ENCODE peak calls at places on chromosomes 7 and 10, in six cellular contexts. Y is GM23338, P is HepG2, B is neural progenitor cell, X is K562, J is astrocyte. E is an unnamed sample. For H3K27me3, the result is how much of the 10 kb centered on the place peaks cover.

GRCh38 chr7:116501425-116502167 is 2.1 kb downstream of the CAV2 start:
- DNase-seq in Y (no peak), J (peak), X (peak), P (no peak), B (no peak), E (peak)

GRCh38 chr10:1507436-1507835 is 229.9 kb downstream of the ADARB2 start:
- DNase-seq in P (no peak), X (no peak), Y (no peak), J (no peak), B (no peak), E (no peak)

GRCh38 chr7:5425507-5426225 is 2.0 kb upstream of the TNRC18 start:
- DNase-seq in P (peak), Y (peak), B (peak), X (peak), J (peak), E (peak)

GRCh38 chr10:92594194-92594593 is 1.3 kb downstream of the KIF11 start:
- DNase-seq in P (no peak), X (no peak), B (no peak), Y (no peak), J (no peak), E (no peak)

GRCh38 chr7:84042110-84042539 is 152.5 kb downstream of the SEMA3A start:
- DNase-seq in B (peak), X (no peak), Y (no peak), P (no peak), J (peak), E (peak)

GRCh38 chr7:11373546-11374142 is 400.0 kb downstream of the PHF14 start:
- DNase-seq in J (peak), B (peak), P (peak), X (peak), Y (peak), E (no peak)

GRCh38 chr10:29600067-29600466 is 34.7 kb downstream of the SVIL start:
- DNase-seq in B (no peak), J (peak), Y (no peak), X (no peak), P (no peak), E (no peak)

GRCh38 chr7:41847641-41848040 is 144.8 kb upstream of the INHBA start:
- DNase-seq in P (no peak), Y (no peak), B (no peak), J (no peak), X (no peak), E (no peak)

GRCh38 chr7:51458693-51459092 is 142.1 kb upstream of the COBL start:
- DNase-seq in P (no peak), B (no peak), X (no peak), Y (no peak), J (no peak), E (no peak)

GRCh38 chr7:100426516-100426915 is 2.0 kb downstream of the ZCWPW1 start:
- DNase-seq in X (no peak), P (no peak), J (no peak), Y (no peak), B (no peak), E (no peak)

GRCh38 chr7:127850195-127850594 is 181.0 kb downstream of the LRRC4 start:
- DNase-seq in Y (no peak), B (no peak), X (no peak), P (no peak), J (peak), E (no peak)

GRCh38 chr7:130069179-130069977 is 956 bp upstream of the KLHDC10 start:
- DNase-seq in X (no peak), J (no peak), Y (no peak), B (no peak), P (peak), E (no peak)

GRCh38 chr7:156612930-156613329 is 27.6 kb upstream of the RNF32 start:
- DNase-seq in X (no peak), Y (no peak), B (no peak), J (no peak), P (no peak), E (no peak)

GRCh38 chr7:30169585-30169978 is 34.8 kb downstream of the MTURN start:
- DNase-seq in Y (no peak), P (no peak), B (no peak), J (peak), X (no peak), E (peak)

GRCh38 chr7:42566981-42567510 is 330.0 kb upstream of the GLI3 start:
- DNase-seq in B (no peak), X (no peak), P (no peak), Y (no peak), J (no peak), E (no peak)

GRCh38 chr7:22419488-22419887 is 62.5 kb upstream of the RAPGEF5 start:
- DNase-seq in X (no peak), J (no peak), B (no peak), P (peak), Y (no peak), E (no peak)

GRCh38 chr7:95960706-95961244 is 188.4 kb downstream of the DYNC1I1 start:
- DNase-seq in J (no peak), X (no peak), Y (no peak), B (no peak), P (no peak), E (no peak)

GRCh38 chr7:147170341-147171012 is 1053.9 kb downstream of the CNTNAP2 start:
- DNase-seq in X (no peak), P (no peak), J (no peak), Y (no peak), B (no peak), E (no peak)

GRCh38 chr10:7417103-7417623 is 6.3 kb upstream of the SFMBT2 start:
- DNase-seq in X (no peak), B (peak), P (no peak), Y (peak), J (no peak), E (peak)

GRCh38 chr10:113552014-113552413 is 839 bp upstream of the HABP2 start:
- DNase-seq in P (no peak), B (no peak), Y (no peak), X (no peak), J (no peak), E (no peak)

GRCh38 chr10:96075977-96076376 is 32.6 kb downstream of the CCNJ start:
- DNase-seq in Y (no peak), P (no peak), B (no peak), J (no peak), X (no peak), E (no peak)

GRCh38 chr10:69318997-69319727 is 40.9 kb downstream of the HK1 start:
- DNase-seq in P (no peak), X (peak), B (peak), J (peak), Y (no peak), E (peak)

GRCh38 chr10:86109421-86109820 is 257.2 kb downstream of the GRID1 start:
- DNase-seq in J (no peak), X (no peak), B (no peak), Y (no peak), P (no peak), E (no peak)

GRCh38 chr7:92717601-92717981 is 118.8 kb downstream of the CDK6 start:
- DNase-seq in P (no peak), X (no peak), Y (no peak), B (no peak), J (peak), E (peak)

GRCh38 chr7:27156508-27156898 is at the start of gene HOXA7:
- DNase-seq in P (no peak), X (no peak), B (peak), Y (peak), J (no peak), E (no peak)

GRCh38 chr10:86292462-86293322 is 73.9 kb downstream of the GRID1 start:
- DNase-seq in X (no peak), J (no peak), Y (no peak), P (no peak), B (no peak), E (no peak)

GRCh38 chr10:127973810-127974311 is 67.0 kb downstream of the PTPRE start:
- DNase-seq in J (no peak), Y (peak), B (peak), X (no peak), P (no peak), E (no peak)

GRCh38 chr7:106059556-106059955 is 52.6 kb downstream of the SYPL1 start:
- DNase-seq in X (no peak), Y (no peak), J (no peak), P (no peak), B (no peak), E (no peak)

DNA sequence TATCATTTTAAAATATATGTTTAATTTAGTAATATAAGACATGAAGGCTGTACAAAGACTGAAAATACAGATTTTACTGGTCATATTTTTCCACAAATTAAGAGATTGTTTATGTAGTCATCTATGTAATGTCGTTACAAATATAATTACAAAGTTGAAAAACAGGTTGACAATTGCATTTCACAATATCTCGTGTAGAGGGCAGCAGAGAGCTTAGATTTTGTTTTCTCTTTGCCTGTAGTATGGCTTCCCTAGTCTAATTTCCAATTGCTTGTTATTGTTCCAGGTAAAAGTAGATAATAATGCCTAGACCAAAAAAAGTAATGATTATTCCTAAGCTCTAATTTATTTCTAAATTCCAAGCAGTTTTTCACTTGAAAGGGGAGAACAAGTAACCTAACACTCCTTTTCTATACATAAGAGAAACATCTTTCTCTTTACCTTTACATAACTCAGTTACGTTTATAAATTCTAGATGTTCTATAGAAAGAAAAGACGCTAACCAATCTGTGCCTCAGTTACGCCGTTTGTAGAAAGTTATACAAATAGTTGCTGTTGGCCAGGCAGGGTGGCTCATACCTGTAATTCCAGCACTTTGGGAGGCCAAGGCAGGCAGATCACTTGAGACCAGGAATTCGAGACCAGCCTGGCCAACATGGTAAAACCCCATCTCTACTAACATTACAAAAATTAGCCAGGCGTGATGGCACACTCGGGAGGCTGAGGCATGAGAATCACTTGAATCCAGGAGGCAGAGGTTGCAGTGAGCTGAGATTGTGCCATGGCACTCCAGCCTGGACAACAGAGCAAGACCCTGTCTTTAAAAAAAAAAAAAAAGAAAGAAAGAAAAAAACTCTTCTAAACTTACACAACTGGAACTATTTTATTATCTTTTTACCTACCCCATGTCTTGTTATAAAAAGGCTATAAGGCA is 30.0 kb downstream of the NET1 start:
- DNase-seq in X (peak), P (peak), Y (peak), J (no peak), B (peak), E (peak)
- H3K4me3 ChIP-seq in X (no peak), P (no peak), Y (no peak), J (no peak), B (no peak), E (no peak)

GRCh38 chr10:48237856-48238250 is 36.6 kb downstream of the FRMPD2 start:
- DNase-seq in P (no peak), J (no peak), B (no peak), X (no peak), Y (no peak), E (no peak)
- H3K27me3 ChIP-seq in P (under half), J (under half), B (under half), X (half or more), Y (under half), E (under half)

GRCh38 chr7:40761757-40762342 is 627.0 kb downstream of the SUGCT start:
- DNase-seq in B (no peak), Y (peak), X (no peak), J (no peak), P (no peak), E (no peak)
- TF ChIP-seq CTCF in B (peak), Y (peak), X (no peak), J (no peak), P (peak), E (peak)

DNA sequence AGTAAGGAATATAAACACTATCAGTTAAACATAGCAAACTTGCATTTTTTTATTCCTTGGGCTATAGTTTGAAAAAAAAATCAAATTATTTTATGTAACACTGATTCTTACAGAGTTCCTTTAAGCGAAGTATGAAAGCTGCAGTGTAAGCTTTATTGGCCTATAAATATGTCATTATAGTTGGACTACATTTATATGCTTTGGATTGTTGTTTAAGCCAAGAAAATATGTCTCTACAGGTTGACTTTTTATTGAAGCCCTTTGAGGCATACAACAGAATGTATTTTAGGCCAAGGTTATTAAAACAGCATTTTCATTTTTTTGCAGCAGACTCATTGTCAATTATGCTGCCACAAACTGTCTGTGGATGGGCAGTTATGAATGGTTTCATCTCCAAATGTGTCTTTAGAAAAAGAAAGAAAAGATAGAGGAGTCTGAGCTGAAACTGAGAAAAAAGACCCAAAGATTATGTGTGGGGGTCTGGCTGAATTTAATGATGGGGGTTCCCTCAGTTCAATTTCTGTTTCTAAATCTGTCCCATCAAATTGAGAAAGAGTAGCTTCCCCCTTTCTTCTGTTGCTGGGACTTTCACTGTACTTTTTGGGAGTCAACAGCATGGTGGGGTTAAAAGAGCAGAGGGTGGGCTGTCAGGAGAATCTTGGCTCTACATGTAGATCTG is 43.1 kb downstream of the ARID5B start:
- DNase-seq in X (no peak), P (no peak), J (no peak), B (no peak), Y (no peak), E (no peak)
- H3K4me3 ChIP-seq in X (no peak), P (no peak), J (no peak), B (no peak), Y (no peak), E (no peak)

DNA sequence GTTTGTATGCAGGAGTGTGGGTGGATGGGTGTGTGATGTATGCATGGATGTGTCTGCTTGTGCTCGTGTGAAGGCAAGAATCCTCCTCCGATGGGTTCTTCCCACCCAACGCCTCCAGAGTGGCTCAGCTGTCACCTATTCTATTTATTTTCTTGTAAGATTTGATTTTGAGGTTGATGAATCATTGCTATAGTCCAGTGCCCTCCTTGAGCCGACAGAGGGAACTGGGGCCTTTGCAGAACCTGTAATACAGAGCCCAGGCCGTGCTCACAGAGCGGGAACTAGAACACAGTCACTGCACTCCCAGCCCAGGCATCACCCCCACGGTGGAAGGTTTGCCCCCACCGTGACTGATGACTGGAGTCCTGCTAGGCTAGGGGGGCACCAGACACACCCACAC is 2.1 kb downstream of the RARRES2 start:
- DNase-seq in B (no peak), J (no peak), X (no peak), P (no peak), Y (no peak), E (no peak)
- H3K27me3 ChIP-seq in B (half or more), J (under half), X (under half), P (under half), Y (under half), E (under half)

GRCh38 chr10:129446182-129446581 is 20.9 kb upstream of the MGMT start:
- DNase-seq in P (no peak), J (no peak), X (no peak), B (no peak), Y (peak), E (no peak)
- TF ChIP-seq CTCF in P (no peak), J (no peak), X (no peak), B (no peak), Y (peak), E (no peak)

GRCh38 chr10:107913317-107914294 is 749.1 kb upstream of the SORCS1 start:
- DNase-seq in X (no peak), Y (peak), P (no peak), B (peak), J (no peak), E (no peak)

GRCh38 chr10:107915277-107915634 is 750.8 kb upstream of the SORCS1 start:
- DNase-seq in Y (peak), P (peak), B (peak), X (no peak), J (peak), E (no peak)

GRCh38 chr10:107919626-107920235 is 755.2 kb upstream of the SORCS1 start:
- DNase-seq in P (no peak), Y (no peak), J (no peak), X (no peak), B (no peak), E (no peak)

GRCh38 chr10:107918171-107918570 is 753.7 kb upstream of the SORCS1 start:
- DNase-seq in B (no peak), Y (no peak), X (no peak), P (no peak), J (no peak), E (no peak)

GRCh38 chr10:107914450-107915276 is 750.2 kb upstream of the SORCS1 start:
- DNase-seq in P (no peak), Y (peak), J (no peak), X (no peak), B (peak), E (no peak)
- H3K4me3 ChIP-seq in P (no peak), Y (peak), J (peak), X (no peak), B (peak), E (peak)

GRCh38 chr7:128931186-128931798 is 6.4 kb upstream of the IRF5 start:
- DNase-seq in P (no peak), X (no peak), B (no peak), Y (no peak), J (no peak), E (no peak)
- H3K27me3 ChIP-seq in P (under half), X (half or more), B (under half), Y (under half), J (under half), E (under half)

GRCh38 chr10:60916025-60916424 is 28.0 kb downstream of the RHOBTB1 start:
- DNase-seq in J (no peak), P (no peak), Y (peak), B (no peak), X (peak), E (no peak)
- TF ChIP-seq CTCF in J (peak), P (no peak), Y (peak), B (peak), X (peak), E (peak)

DNA sequence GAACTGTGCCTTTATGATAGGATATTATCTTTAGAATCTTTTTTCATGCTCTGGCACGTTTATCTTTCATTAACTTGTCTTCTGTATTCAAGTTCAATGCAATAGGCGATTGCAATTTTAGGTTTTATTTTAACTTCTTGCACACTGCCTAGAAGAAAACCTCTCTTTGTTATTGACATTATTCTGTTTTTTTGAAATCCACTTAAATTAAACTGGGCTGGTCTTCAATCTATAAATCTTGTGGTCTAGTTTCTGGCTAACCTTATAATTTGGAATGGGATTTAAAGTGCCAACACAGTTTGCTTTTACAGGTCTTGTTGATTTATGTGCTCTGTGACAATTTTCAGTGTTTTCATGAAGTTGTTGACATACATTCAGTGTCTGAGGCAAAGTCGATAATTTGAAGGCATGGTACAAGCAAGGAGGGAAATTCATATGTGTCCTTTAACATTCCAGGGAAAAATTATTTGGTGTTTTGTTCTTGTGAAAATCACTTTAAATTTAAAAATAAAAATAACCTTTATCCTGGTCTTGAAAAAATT is 240.9 kb downstream of the KIAA1217 start:
- DNase-seq in P (no peak), Y (no peak), B (no peak), X (no peak), J (no peak), E (no peak)
- H3K4me3 ChIP-seq in P (no peak), Y (no peak), B (no peak), X (no peak), J (peak), E (peak)